ENCODE peak calls at places on chromosomes 16 and 17, in four cellular contexts. O, S, B and E are unnamed samples.

GRCh38 chr16:83159049-83159448 is 532.3 kb downstream of the CDH13 start:
- DNase-seq in O (no peak), S (no peak), B (no peak), E (no peak)

GRCh38 chr16:49592507-49593422 is 219.2 kb downstream of the C16orf78 start:
- DNase-seq in O (peak), S (no peak), B (no peak), E (peak)

GRCh38 chr16:20023190-20023589 is 50.5 kb downstream of the GPR139 start:
- DNase-seq in O (peak), S (no peak), B (no peak), E (peak)

GRCh38 chr17:2871720-2872119 is 75.5 kb downstream of the RAP1GAP2 start:
- DNase-seq in O (no peak), S (no peak), B (no peak), E (no peak)

GRCh38 chr17:10754109-10754508 is 24.3 kb upstream of the TMEM220 start:
- DNase-seq in O (peak), S (no peak), B (peak), E (peak)

GRCh38 chr17:76550712-76551615 is 11.1 kb downstream of the PRCD start:
- DNase-seq in O (no peak), S (no peak), B (no peak), E (no peak)

GRCh38 chr16:14024300-14024699 is 46.8 kb upstream of the MRTFB start:
- DNase-seq in O (no peak), S (no peak), B (no peak), E (peak)

GRCh38 chr17:12709063-12709462 is 43.4 kb downstream of the MYOCD start:
- DNase-seq in O (no peak), S (no peak), B (no peak), E (no peak)

GRCh38 chr16:57653936-57654335 is 14.2 kb upstream of the ADGRG3 start:
- DNase-seq in O (no peak), S (no peak), B (peak), E (no peak)

GRCh38 chr16:86200722-86201121 is 301.8 kb downstream of the IRF8 start:
- DNase-seq in O (no peak), S (no peak), B (no peak), E (no peak)

GRCh38 chr17:82960419-82961271 is 118.8 kb upstream of the METRNL start:
- DNase-seq in O (no peak), S (no peak), B (no peak), E (no peak)

GRCh38 chr16:75099738-75100615 is 16.6 kb downstream of the LDHD start:
- DNase-seq in O (peak), S (no peak), B (no peak), E (no peak)

GRCh38 chr17:81511800-81512559 is 619 bp downstream of the ACTG1 start:
- DNase-seq in O (no peak), S (no peak), B (peak), E (no peak)

GRCh38 chr16:81625544-81626152 is 153.4 kb upstream of the PLCG2 start:
- DNase-seq in O (no peak), S (peak), B (peak), E (no peak)

GRCh38 chr17:37083461-37083860 is 134.7 kb downstream of the AATF start:
- DNase-seq in O (no peak), S (no peak), B (no peak), E (no peak)

GRCh38 chr16:70410736-70411135 is 28.2 kb downstream of the ST3GAL2 start:
- DNase-seq in O (no peak), S (no peak), B (peak), E (no peak)

GRCh38 chr17:34862384-34862783 is 98.9 kb downstream of the CCT6B start:
- DNase-seq in O (no peak), S (no peak), B (no peak), E (no peak)

GRCh38 chr16:13291934-13292333 is 390.5 kb downstream of the SHISA9 start:
- DNase-seq in O (no peak), S (no peak), B (no peak), E (no peak)

GRCh38 chr17:82240506-82241182 is 11.8 kb downstream of the SLC16A3 start:
- DNase-seq in O (no peak), S (no peak), B (no peak), E (no peak)

GRCh38 chr17:37147301-37147812 is 198.6 kb downstream of the AATF start:
- DNase-seq in O (peak), S (no peak), B (no peak), E (peak)

GRCh38 chr17:54196751-54197150 is 374.0 kb downstream of the KIF2B start:
- DNase-seq in O (no peak), S (no peak), B (no peak), E (no peak)

GRCh38 chr17:59627770-59628171 is 8.1 kb downstream of the CLTC start:
- DNase-seq in O (no peak), S (no peak), B (no peak), E (no peak)

GRCh38 chr17:57366558-57367351 is 110.4 kb downstream of the MSI2 start:
- DNase-seq in O (no peak), S (no peak), B (no peak), E (no peak)

GRCh38 chr17:75909051-75909811 is 4.5 kb upstream of the MRPL38 start:
- DNase-seq in O (no peak), S (no peak), B (no peak), E (peak)

GRCh38 chr16:86604436-86605220 is 26.3 kb downstream of the FOXL1 start:
- DNase-seq in O (no peak), S (no peak), B (no peak), E (peak)

GRCh38 chr17:16931318-16932060 is 40.4 kb downstream of the TNFRSF13B start:
- DNase-seq in O (no peak), S (no peak), B (no peak), E (no peak)
- H3K27ac ChIP-seq in O (no peak), S (no peak), B (no peak), E (no peak)

GRCh38 chr16:11666108-11667055 is 1.9 kb upstream of the SNN start:
- DNase-seq in O (no peak), S (no peak), B (no peak), E (no peak)
- H3K27ac ChIP-seq in O (no peak), S (no peak), B (no peak), E (no peak)

DNA sequence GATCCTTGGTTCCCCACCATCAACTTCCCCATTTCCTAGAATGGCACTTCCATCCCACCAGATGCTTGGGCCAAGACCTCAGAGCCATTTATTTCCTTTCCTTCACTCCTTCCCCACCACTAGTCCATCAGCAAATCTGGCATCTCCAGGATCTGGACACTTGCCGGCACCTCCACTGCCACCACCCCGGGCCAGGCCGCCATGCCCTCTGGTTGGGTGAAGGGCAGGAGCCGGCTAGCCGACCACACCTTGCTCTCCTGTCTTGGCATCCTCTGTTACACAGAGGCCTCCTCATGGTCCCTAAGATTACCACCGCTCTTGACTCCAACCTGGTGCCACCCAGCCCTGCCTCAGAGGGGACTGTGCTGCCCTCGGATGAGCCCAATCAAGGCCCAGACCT is 104.5 kb downstream of the RMI2 start:
- DNase-seq in O (no peak), S (no peak), B (no peak), E (no peak)
- H3K27ac ChIP-seq in O (no peak), S (no peak), B (no peak), E (no peak)

GRCh38 chr17:72730091-72730490 is 362.4 kb downstream of the SLC39A11 start:
- DNase-seq in O (no peak), S (no peak), B (no peak), E (no peak)
- H3K27ac ChIP-seq in O (no peak), S (no peak), B (no peak), E (no peak)

GRCh38 chr16:17471745-17472075 is 950 bp upstream of the XYLT1 start:
- DNase-seq in O (no peak), S (no peak), B (no peak), E (no peak)
- H3K27ac ChIP-seq in O (no peak), S (no peak), B (no peak), E (no peak)

DNA sequence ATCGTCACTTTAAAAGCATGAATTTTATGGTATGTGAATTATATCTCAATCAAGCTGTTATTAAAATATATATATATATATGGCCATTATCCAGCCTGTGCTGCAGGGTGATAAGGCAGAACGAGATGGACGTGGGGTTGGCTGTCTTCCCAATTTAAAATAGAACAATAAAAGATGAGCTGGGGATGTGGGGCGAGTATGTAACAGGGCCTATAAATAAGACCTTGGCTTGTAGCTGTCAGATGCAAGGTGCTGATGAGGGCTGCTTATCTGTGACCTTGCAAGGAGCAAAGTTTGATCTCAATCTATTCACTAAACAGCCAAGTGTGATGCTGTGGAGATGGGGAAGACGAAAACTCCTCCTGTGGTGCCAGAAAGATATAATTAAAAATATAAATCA is 26.6 kb upstream of the TEX2 start:
- DNase-seq in O (no peak), S (no peak), B (no peak), E (no peak)
- H3K27ac ChIP-seq in O (no peak), S (no peak), B (no peak), E (no peak)

GRCh38 chr16:68764866-68765265 is 27.8 kb downstream of the CDH1 start:
- DNase-seq in O (no peak), S (no peak), B (no peak), E (no peak)
- H3K27ac ChIP-seq in O (no peak), S (peak), B (no peak), E (no peak)